ENCODE peak calls at places on chromosomes 11 and 22, in five cellular contexts. One of them, this sample, is unnamed.

GRCh38 chr22:22704156-22704946 is 59.9 kb downstream of the GGTLC2 start:
- DNase-seq in cardiac muscle cell: no peak
- DNase-seq in foreskin fibroblast: no peak
- DNase-seq in mucosa of descending colon: no peak
- DNase-seq in right atrium auricular region: no peak
- DNase-seq in this sample: no peak

GRCh38 chr11:121494355-121495099 is 41.8 kb upstream of the SORL1-AS1 start:
- DNase-seq in right atrium auricular region: peak
- DNase-seq in cardiac muscle cell: no peak
- DNase-seq in mucosa of descending colon: no peak
- DNase-seq in foreskin fibroblast: no peak
- DNase-seq in this sample: no peak

GRCh38 chr22:39283312-39284141 is 35.9 kb downstream of the RPL3 start:
- DNase-seq in foreskin fibroblast: no peak
- DNase-seq in mucosa of descending colon: peak
- DNase-seq in cardiac muscle cell: peak
- DNase-seq in right atrium auricular region: peak
- DNase-seq in this sample: no peak

GRCh38 chr11:3022982-3023381 is 30.9 kb upstream of the NAP1L4 start:
- DNase-seq in mucosa of descending colon: no peak
- DNase-seq in cardiac muscle cell: no peak
- DNase-seq in right atrium auricular region: no peak
- DNase-seq in foreskin fibroblast: peak
- DNase-seq in this sample: no peak

GRCh38 chr11:76574406-76574805 is 96.1 kb downstream of the LRRC32 start:
- DNase-seq in right atrium auricular region: no peak
- DNase-seq in cardiac muscle cell: no peak
- DNase-seq in mucosa of descending colon: no peak
- DNase-seq in foreskin fibroblast: no peak
- DNase-seq in this sample: no peak

GRCh38 chr11:61460474-61460881 is 30.6 kb downstream of the SDHAF2 start:
- DNase-seq in cardiac muscle cell: no peak
- DNase-seq in mucosa of descending colon: no peak
- DNase-seq in right atrium auricular region: no peak
- DNase-seq in foreskin fibroblast: no peak
- DNase-seq in this sample: no peak

GRCh38 chr11:102172127-102172848 is 62.0 kb downstream of the YAP1 start:
- DNase-seq in mucosa of descending colon: no peak
- DNase-seq in foreskin fibroblast: peak
- DNase-seq in right atrium auricular region: no peak
- DNase-seq in cardiac muscle cell: no peak
- DNase-seq in this sample: no peak

GRCh38 chr22:42275176-42275575 is 4.7 kb upstream of the TCF20 start:
- DNase-seq in cardiac muscle cell: no peak
- DNase-seq in mucosa of descending colon: no peak
- DNase-seq in right atrium auricular region: no peak
- DNase-seq in foreskin fibroblast: no peak
- DNase-seq in this sample: no peak

GRCh38 chr11:76237914-76238313 is 31.6 kb upstream of the WNT11 start:
- DNase-seq in cardiac muscle cell: no peak
- DNase-seq in mucosa of descending colon: peak
- DNase-seq in right atrium auricular region: no peak
- DNase-seq in foreskin fibroblast: no peak
- DNase-seq in this sample: peak

GRCh38 chr11:105181100-105181499 is 41.5 kb upstream of the CARD18 start:
- DNase-seq in cardiac muscle cell: peak
- DNase-seq in mucosa of descending colon: no peak
- DNase-seq in foreskin fibroblast: peak
- DNase-seq in right atrium auricular region: no peak
- DNase-seq in this sample: no peak

GRCh38 chr11:76700177-76701100 is 29.9 kb upstream of the LRRC32 start:
- DNase-seq in cardiac muscle cell: no peak
- DNase-seq in foreskin fibroblast: peak
- DNase-seq in right atrium auricular region: no peak
- DNase-seq in mucosa of descending colon: no peak
- DNase-seq in this sample: peak

GRCh38 chr22:42769574-42770447 is 49.1 kb upstream of the A4GALT start:
- DNase-seq in mucosa of descending colon: peak
- DNase-seq in cardiac muscle cell: no peak
- DNase-seq in foreskin fibroblast: peak
- DNase-seq in right atrium auricular region: peak
- DNase-seq in this sample: no peak

GRCh38 chr11:130722401-130722800 is 193.9 kb downstream of the SNX19 start:
- DNase-seq in right atrium auricular region: no peak
- DNase-seq in cardiac muscle cell: no peak
- DNase-seq in mucosa of descending colon: no peak
- DNase-seq in foreskin fibroblast: no peak
- DNase-seq in this sample: no peak

GRCh38 chr11:62721994-62722393 is 5.3 kb downstream of the HNRNPUL2 start:
- DNase-seq in foreskin fibroblast: no peak
- DNase-seq in right atrium auricular region: no peak
- DNase-seq in cardiac muscle cell: peak
- DNase-seq in mucosa of descending colon: no peak
- DNase-seq in this sample: no peak

GRCh38 chr11:46039990-46040389 is 81.3 kb downstream of the PHF21A start:
- DNase-seq in foreskin fibroblast: peak
- DNase-seq in right atrium auricular region: no peak
- DNase-seq in mucosa of descending colon: no peak
- DNase-seq in cardiac muscle cell: no peak
- DNase-seq in this sample: no peak

GRCh38 chr22:36951746-36952145 is 38.3 kb downstream of the CSF2RB start:
- DNase-seq in right atrium auricular region: no peak
- DNase-seq in foreskin fibroblast: no peak
- DNase-seq in mucosa of descending colon: no peak
- DNase-seq in cardiac muscle cell: no peak
- DNase-seq in this sample: no peak

GRCh38 chr11:60699282-60699681 is at the start of gene MS4A8:
- DNase-seq in right atrium auricular region: no peak
- DNase-seq in cardiac muscle cell: no peak
- DNase-seq in foreskin fibroblast: no peak
- DNase-seq in mucosa of descending colon: peak
- DNase-seq in this sample: no peak

GRCh38 chr11:71112454-71112853 is 139.9 kb downstream of the SHANK2 start:
- DNase-seq in right atrium auricular region: no peak
- DNase-seq in foreskin fibroblast: no peak
- DNase-seq in mucosa of descending colon: no peak
- DNase-seq in cardiac muscle cell: no peak
- DNase-seq in this sample: no peak

GRCh38 chr11:128854801-128855200 is 12.3 kb downstream of the KCNJ1 start:
- DNase-seq in right atrium auricular region: no peak
- DNase-seq in cardiac muscle cell: no peak
- DNase-seq in foreskin fibroblast: no peak
- DNase-seq in mucosa of descending colon: no peak
- DNase-seq in this sample: no peak

GRCh38 chr11:61793084-61793828 is 545 bp downstream of the FEN1 start:
- DNase-seq in foreskin fibroblast: no peak
- DNase-seq in cardiac muscle cell: no peak
- DNase-seq in right atrium auricular region: no peak
- DNase-seq in mucosa of descending colon: no peak
- DNase-seq in this sample: no peak

GRCh38 chr22:35620624-35621245 is 3.6 kb upstream of the MB start:
- DNase-seq in foreskin fibroblast: no peak
- DNase-seq in cardiac muscle cell: peak
- DNase-seq in right atrium auricular region: no peak
- DNase-seq in mucosa of descending colon: no peak
- DNase-seq in this sample: no peak

GRCh38 chr11:65442952-65443351 is 20.4 kb downstream of the NEAT1 start:
- DNase-seq in foreskin fibroblast: no peak
- DNase-seq in mucosa of descending colon: no peak
- DNase-seq in cardiac muscle cell: no peak
- DNase-seq in right atrium auricular region: peak
- DNase-seq in this sample: no peak

GRCh38 chr22:17477401-17477833 is 85.9 kb upstream of the SLC25A18 start:
- DNase-seq in foreskin fibroblast: no peak
- DNase-seq in mucosa of descending colon: no peak
- DNase-seq in right atrium auricular region: peak
- DNase-seq in cardiac muscle cell: peak
- DNase-seq in this sample: no peak

DNA sequence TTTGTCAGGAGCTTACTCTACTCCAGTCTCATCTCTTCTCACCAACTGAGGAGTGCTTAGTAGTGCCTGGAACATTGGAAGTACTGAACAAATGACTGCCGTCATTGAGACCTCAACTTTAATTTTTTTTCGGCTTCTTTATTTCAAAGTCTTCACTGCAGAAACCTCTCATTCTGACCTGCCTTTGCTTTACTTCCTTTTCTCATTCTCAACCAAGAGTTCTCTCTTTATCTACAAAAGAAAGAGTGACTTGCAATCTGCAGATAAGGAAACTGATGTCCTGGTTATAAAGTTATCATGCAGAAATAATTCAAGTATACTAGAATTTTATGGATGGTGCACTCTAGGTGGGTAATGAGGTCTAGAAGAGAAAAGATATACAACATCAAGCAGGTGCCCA is 1.2 kb upstream of the EED start:
- DNase-seq in cardiac muscle cell: no peak
- DNase-seq in mucosa of descending colon: no peak
- DNase-seq in foreskin fibroblast: no peak
- DNase-seq in right atrium auricular region: no peak
- DNase-seq in this sample: no peak
- TF ChIP-seq CTCF in cardiac muscle cell: no peak
- TF ChIP-seq CTCF in mucosa of descending colon: no peak
- TF ChIP-seq CTCF in foreskin fibroblast: no peak
- TF ChIP-seq CTCF in right atrium auricular region: no peak
- TF ChIP-seq CTCF in this sample: no peak

GRCh38 chr11:9577551-9577950 is 4.1 kb downstream of the WEE1 start:
- DNase-seq in foreskin fibroblast: no peak
- DNase-seq in mucosa of descending colon: no peak
- DNase-seq in right atrium auricular region: no peak
- DNase-seq in cardiac muscle cell: no peak
- DNase-seq in this sample: no peak

GRCh38 chr11:9575531-9576240 is 2.2 kb downstream of the WEE1 start:
- DNase-seq in right atrium auricular region: no peak
- DNase-seq in foreskin fibroblast: no peak
- DNase-seq in mucosa of descending colon: no peak
- DNase-seq in cardiac muscle cell: no peak
- DNase-seq in this sample: no peak

GRCh38 chr11:9574806-9575530 is 1.5 kb downstream of the WEE1 start:
- DNase-seq in right atrium auricular region: peak
- DNase-seq in foreskin fibroblast: peak
- DNase-seq in cardiac muscle cell: peak
- DNase-seq in mucosa of descending colon: peak
- DNase-seq in this sample: peak

GRCh38 chr11:9574556-9574805 is 1.0 kb downstream of the WEE1 start:
- DNase-seq in right atrium auricular region: no peak
- DNase-seq in cardiac muscle cell: no peak
- DNase-seq in foreskin fibroblast: no peak
- DNase-seq in mucosa of descending colon: no peak
- DNase-seq in this sample: no peak

GRCh38 chr11:9577032-9577431 is 3.6 kb downstream of the WEE1 start:
- DNase-seq in mucosa of descending colon: no peak
- DNase-seq in cardiac muscle cell: no peak
- DNase-seq in foreskin fibroblast: no peak
- DNase-seq in right atrium auricular region: no peak
- DNase-seq in this sample: no peak
- H3K4me3 ChIP-seq in mucosa of descending colon: no peak
- H3K4me3 ChIP-seq in cardiac muscle cell: peak
- H3K4me3 ChIP-seq in foreskin fibroblast: peak
- H3K4me3 ChIP-seq in right atrium auricular region: peak
- H3K4me3 ChIP-seq in this sample: peak

GRCh38 chr22:20178922-20179227 is 28.0 kb upstream of the CCDC188 start:
- DNase-seq in right atrium auricular region: no peak
- DNase-seq in mucosa of descending colon: no peak
- DNase-seq in foreskin fibroblast: no peak
- DNase-seq in cardiac muscle cell: no peak
- DNase-seq in this sample: no peak

GRCh38 chr22:20181194-20181931 is 30.5 kb upstream of the CCDC188 start:
- DNase-seq in right atrium auricular region: no peak
- DNase-seq in cardiac muscle cell: no peak
- DNase-seq in mucosa of descending colon: no peak
- DNase-seq in foreskin fibroblast: no peak
- DNase-seq in this sample: no peak

GRCh38 chr22:20179455-20180244 is 28.8 kb upstream of the CCDC188 start:
- DNase-seq in foreskin fibroblast: no peak
- DNase-seq in cardiac muscle cell: no peak
- DNase-seq in right atrium auricular region: no peak
- DNase-seq in mucosa of descending colon: no peak
- DNase-seq in this sample: no peak

GRCh38 chr22:20180640-20181039 is 29.8 kb upstream of the CCDC188 start:
- DNase-seq in cardiac muscle cell: no peak
- DNase-seq in foreskin fibroblast: no peak
- DNase-seq in right atrium auricular region: no peak
- DNase-seq in mucosa of descending colon: no peak
- DNase-seq in this sample: no peak

GRCh38 chr22:20180245-20180630 is 29.4 kb upstream of the CCDC188 start:
- DNase-seq in foreskin fibroblast: no peak
- DNase-seq in right atrium auricular region: no peak
- DNase-seq in cardiac muscle cell: no peak
- DNase-seq in mucosa of descending colon: no peak
- DNase-seq in this sample: no peak
- TF ChIP-seq CTCF in foreskin fibroblast: peak
- TF ChIP-seq CTCF in right atrium auricular region: peak
- TF ChIP-seq CTCF in cardiac muscle cell: peak
- TF ChIP-seq CTCF in mucosa of descending colon: no peak
- TF ChIP-seq CTCF in this sample: peak

DNA sequence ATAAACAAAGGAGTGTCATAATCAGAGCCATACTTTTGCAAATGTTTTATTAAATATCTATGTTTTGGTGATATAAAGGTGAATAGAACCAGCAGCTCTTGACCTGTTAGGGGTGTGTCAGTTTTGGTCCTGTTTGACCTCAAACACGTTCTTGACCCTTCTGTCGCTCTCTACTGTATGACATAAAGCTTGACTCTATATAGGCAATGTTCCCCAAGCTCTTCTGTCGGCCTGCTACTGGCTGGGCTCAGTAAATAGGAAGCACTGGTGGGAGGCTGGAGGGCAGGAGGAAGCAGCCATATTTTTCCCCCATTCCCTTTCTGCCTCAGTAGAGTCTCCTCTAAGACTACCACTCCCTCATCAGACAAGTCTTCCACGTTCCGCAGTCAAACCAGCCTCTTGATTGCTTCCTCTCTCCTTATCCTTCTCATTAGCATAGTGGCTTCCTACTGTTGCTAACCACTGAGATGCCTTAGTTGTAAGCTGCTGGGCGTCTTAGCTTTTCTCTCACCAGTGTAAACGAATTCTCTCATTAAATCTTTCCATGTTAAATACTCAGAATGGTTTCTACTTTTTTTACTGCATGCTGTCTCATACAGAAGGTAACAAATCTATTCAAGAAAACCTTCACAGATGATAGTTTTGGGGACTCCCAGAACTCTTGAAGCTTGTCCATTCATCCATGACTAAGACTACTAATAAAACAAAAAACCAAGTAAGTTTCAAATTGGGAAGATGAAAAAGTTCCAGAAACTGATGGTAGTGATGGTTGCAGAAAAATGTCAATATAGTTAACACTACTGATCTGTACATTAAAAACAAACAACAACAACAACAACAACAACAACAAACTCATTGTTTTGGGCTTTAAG is 3.3 kb downstream of the NPAT start:
- DNase-seq in cardiac muscle cell: no peak
- DNase-seq in mucosa of descending colon: no peak
- DNase-seq in right atrium auricular region: no peak
- DNase-seq in foreskin fibroblast: no peak
- DNase-seq in this sample: no peak
- H3K4me3 ChIP-seq in cardiac muscle cell: no peak
- H3K4me3 ChIP-seq in mucosa of descending colon: no peak
- H3K4me3 ChIP-seq in right atrium auricular region: no peak
- H3K4me3 ChIP-seq in foreskin fibroblast: no peak
- H3K4me3 ChIP-seq in this sample: no peak

This sample was measured in HFF-Myc.